ENCODE peak calls at places on chromosomes 13 and 19, in nine cellular contexts. K is RKO; T is memory B cell; X is NB4; U is nephron progenitor cell; H is mucosa of descending colon; Q is activated CD4-positive, alpha-beta T cell treated with anti-CD3 and anti-CD28 coated beads, Interleukin-2, amount 10 ng/mL, durations not matched to agents 7 days and 5 days; D is amygdala; R is nucleus accumbens. O is an unnamed sample.

GRCh38 chr19:38152461-38153379 is 71.3 kb downstream of the DPF1 start:
- DNase-seq in K (no peak), T (no peak), X (no peak), U (no peak), H (no peak), Q (no peak), D (no peak), R (no peak), O (no peak)

GRCh38 chr13:51298812-51299211 is 40.7 kb upstream of the SERPINE3 start:
- DNase-seq in K (no peak), T (no peak), X (no peak), U (no peak), H (no peak), Q (no peak), D (no peak), R (no peak), O (no peak)

GRCh38 chr13:98959299-98959698 is 18.6 kb downstream of the DOCK9 start:
- DNase-seq in K (no peak), T (no peak), X (no peak), U (no peak), H (no peak), Q (no peak), D (no peak), R (no peak), O (no peak)

GRCh38 chr13:109160887-109161669 is 531.7 kb downstream of the MYO16 start:
- DNase-seq in K (no peak), T (no peak), X (peak; percentile 21), U (no peak), H (no peak), Q (no peak), D (no peak), R (no peak), O (no peak)

GRCh38 chr13:35961461-35962220 is 169.5 kb downstream of the DCLK1 start:
- DNase-seq in K (peak; percentile 18), T (no peak), X (no peak), U (no peak), H (no peak), Q (no peak), D (no peak), R (no peak), O (no peak)

GRCh38 chr13:42497798-42498197 is 76.2 kb upstream of the TNFSF11 start:
- DNase-seq in K (peak; percentile 64), T (no peak), X (peak; percentile 6), U (no peak), H (no peak), Q (no peak), D (no peak), R (no peak), O (no peak)

GRCh38 chr19:39237200-39238184 is 7.3 kb downstream of the IFNL3 start:
- DNase-seq in K (peak; percentile 15), T (no peak), X (peak; percentile 51), U (peak; percentile 26), H (peak; percentile 85), Q (peak; percentile 61), D (no peak), R (no peak), O (peak; percentile 81)

GRCh38 chr13:98892821-98893220 is 85.0 kb downstream of the DOCK9 start:
- DNase-seq in K (no peak), T (no peak), X (peak; percentile 35), U (no peak), H (no peak), Q (no peak), D (no peak), R (no peak), O (peak; percentile 18)